ENCODE peak calls at places on chromosomes 11 and 22, in nine cellular contexts. L is H1, W is hepatocyte, P is GM23248, U is astrocyte, C is fibroblast of lung, Q is GM23338, O is mammary epithelial cell, M is PC-3. I is an unnamed sample.

GRCh38 chr11:79201637-79202347 is 239.0 kb downstream of the TENM4 start:
- DNase-seq in L (no peak), W (no peak), P (no peak), U (no peak), C (no peak), Q (no peak), O (peak; percentile 79), M (peak; percentile 13), I (no peak)

GRCh38 chr11:112248216-112248615 is 12.4 kb downstream of the PLET1 start:
- DNase-seq in L (no peak), W (no peak), P (peak; percentile 45), U (peak; percentile 92), C (peak; percentile 92), Q (no peak), O (peak; percentile 76), M (peak; percentile 86), I (no peak)

GRCh38 chr11:46666516-46666915 is 33.9 kb downstream of the ARHGAP1 start:
- DNase-seq in L (no peak), W (no peak), P (no peak), U (no peak), C (no peak), Q (no peak), O (no peak), M (no peak), I (no peak)

GRCh38 chr11:67120456-67120855 is 1.4 kb downstream of the KDM2A start:
- DNase-seq in L (no peak), W (no peak), P (peak; percentile 25), U (no peak), C (no peak), Q (no peak), O (no peak), M (no peak), I (no peak)

GRCh38 chr11:128424867-128425285 is 162.5 kb downstream of the ETS1 start:
- DNase-seq in L (no peak), W (peak; percentile 74), P (peak; percentile 63), U (no peak), C (peak; percentile 23), Q (no peak), O (no peak), M (no peak), I (no peak)

GRCh38 chr22:19420321-19420720 is 11.2 kb downstream of the HIRA start:
- DNase-seq in L (no peak), W (no peak), P (no peak), U (no peak), C (no peak), Q (no peak), O (no peak), M (no peak), I (no peak)

GRCh38 chr11:134393638-134394037 is 18.4 kb downstream of the B3GAT1 start:
- DNase-seq in L (no peak), W (peak; percentile 65), P (no peak), U (no peak), C (no peak), Q (peak; percentile 62), O (no peak), M (peak; percentile 6), I (no peak)

GRCh38 chr11:69217276-69218105 is 61.8 kb downstream of the SMIM38 start:
- DNase-seq in L (peak; percentile 19), W (no peak), P (no peak), U (no peak), C (no peak), Q (no peak), O (no peak), M (no peak), I (no peak)

GRCh38 chr11:79152511-79152910 is 288.3 kb downstream of the TENM4 start:
- DNase-seq in L (no peak), W (no peak), P (no peak), U (peak; percentile 49), C (peak; percentile 59), Q (no peak), O (no peak), M (no peak), I (no peak)

GRCh38 chr11:86524603-86525352 is 147.6 kb downstream of the ME3 start:
- DNase-seq in L (no peak), W (peak; percentile 44), P (peak; percentile 74), U (peak; percentile 77), C (peak; percentile 81), Q (no peak), O (peak; percentile 34), M (peak; percentile 50), I (peak; percentile 85)

GRCh38 chr11:132131051-132131450 is 760.6 kb downstream of the NTM start:
- DNase-seq in L (no peak), W (no peak), P (no peak), U (no peak), C (peak; percentile 15), Q (no peak), O (no peak), M (no peak), I (no peak)

GRCh38 chr11:70934999-70935768 is 317.2 kb downstream of the SHANK2 start:
- DNase-seq in L (no peak), W (no peak), P (peak; percentile 50), U (no peak), C (no peak), Q (no peak), O (peak; percentile 22), M (peak; percentile 73), I (no peak)

GRCh38 chr22:29268511-29269229 is 602 bp downstream of the EWSR1 start:
- DNase-seq in L (no peak), W (peak; percentile 78), P (peak; percentile 86), U (peak; percentile 47), C (peak; percentile 70), Q (peak; percentile 48), O (peak; percentile 26), M (peak; percentile 31), I (peak; percentile 68)

GRCh38 chr22:42591987-42592386 is 22.7 kb downstream of the POLDIP3 start:
- DNase-seq in L (no peak), W (no peak), P (no peak), U (no peak), C (no peak), Q (no peak), O (no peak), M (no peak), I (no peak)

GRCh38 chr11:64642418-64642735 is 51.4 kb downstream of the SLC22A12 start:
- DNase-seq in L (no peak), W (no peak), P (no peak), U (no peak), C (no peak), Q (no peak), O (no peak), M (no peak), I (no peak)

GRCh38 chr11:64643927-64644326 is 52.9 kb downstream of the SLC22A12 start:
- DNase-seq in L (no peak), W (no peak), P (no peak), U (no peak), C (no peak), Q (no peak), O (no peak), M (no peak), I (no peak)

GRCh38 chr11:64641596-64642417 is 50.8 kb downstream of the SLC22A12 start:
- DNase-seq in L (no peak), W (no peak), P (no peak), U (no peak), C (no peak), Q (no peak), O (no peak), M (no peak), I (no peak)

GRCh38 chr11:64643258-64643881 is 52.4 kb downstream of the SLC22A12 start:
- DNase-seq in L (peak; percentile 73), W (peak; percentile 55), P (peak; percentile 16), U (no peak), C (no peak), Q (peak; percentile 87), O (no peak), M (no peak), I (peak; percentile 61)

DNA sequence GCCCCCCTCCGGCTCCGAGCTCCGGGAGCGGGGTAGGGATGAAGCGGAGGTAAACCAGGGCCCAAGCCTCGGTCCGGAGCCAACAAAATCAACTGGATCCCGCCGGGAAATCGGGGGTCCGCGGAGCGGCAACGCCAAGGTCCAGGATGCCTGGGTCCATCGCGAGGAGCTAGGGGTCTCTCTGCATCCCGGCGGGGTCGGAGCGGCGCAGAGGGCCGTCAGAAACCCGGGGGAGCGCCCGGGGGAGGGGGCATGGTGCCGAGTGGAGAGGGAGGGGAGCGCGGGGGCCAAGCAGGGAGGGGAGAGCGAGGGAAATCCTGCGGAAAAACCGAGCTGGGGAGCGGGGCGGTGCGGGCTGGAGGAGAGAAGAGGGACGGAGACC is 51.8 kb downstream of the SLC22A12 start:
- DNase-seq in L (no peak), W (no peak), P (no peak), U (no peak), C (no peak), Q (no peak), O (no peak), M (no peak), I (no peak)
- TF ChIP-seq EZH2 in L (no peak), W (peak; percentile 91), P (peak; percentile 10), U (peak; percentile 98), C (peak; percentile 91), Q (peak; percentile 83), O (no peak), M (peak; percentile 43), I (peak; percentile 94)

GRCh38 chr11:95092549-95093324 is 3.1 kb downstream of the ENDOD1 start:
- DNase-seq in L (no peak), W (peak; percentile 76), P (peak; percentile 78), U (peak; percentile 63), C (peak; percentile 77), Q (peak; percentile 57), O (peak; percentile 73), M (peak; percentile 92), I (peak; percentile 40)
- H3K27ac ChIP-seq in L (no peak overlapping the region), W (peak overlapping the region; percentile 74), P (peak overlapping the region; percentile 38), U (peak overlapping the region; percentile 39), C (no peak overlapping the region), Q (no peak overlapping the region), O (no peak overlapping the region), M (peak overlapping the region; percentile 40), I (no peak overlapping the region)

GRCh38 chr22:23786752-23787599 is at the start of gene SMARCB1:
- DNase-seq in L (peak; percentile 95), W (peak; percentile 96), P (peak; percentile 99), U (peak; percentile 89), C (peak; percentile 92), Q (peak; percentile 97), O (peak; percentile 86), M (peak; percentile 84), I (peak; percentile 94)

GRCh38 chr22:23783496-23784167 is 3.1 kb upstream of the SMARCB1 start:
- DNase-seq in L (no peak), W (peak; percentile 7), P (no peak), U (no peak), C (no peak), Q (no peak), O (no peak), M (no peak), I (no peak)

GRCh38 chr22:23786261-23786710 is 480 bp upstream of the SMARCB1 start:
- DNase-seq in L (peak; percentile 57), W (no peak), P (no peak), U (no peak), C (no peak), Q (no peak), O (no peak), M (no peak), I (no peak)

GRCh38 chr22:23782649-23783048 is 4.1 kb upstream of the SMARCB1 start:
- DNase-seq in L (no peak), W (no peak), P (no peak), U (no peak), C (no peak), Q (no peak), O (no peak), M (no peak), I (no peak)

GRCh38 chr22:23784215-23784732 is 2.5 kb upstream of the SMARCB1 start:
- DNase-seq in L (no peak), W (peak; percentile 54), P (no peak), U (peak; percentile 68), C (peak; percentile 75), Q (no peak), O (peak; percentile 70), M (no peak), I (no peak)
- H3K4me1 ChIP-seq in L (peaks cover 3% of the 10 kb centered on the region), W (peaks cover 50% of the 10 kb centered on the region), P (peaks cover 26% of the 10 kb centered on the region), U (peaks cover 27% of the 10 kb centered on the region), C (peaks cover 7% of the 10 kb centered on the region), Q (peaks cover 23% of the 10 kb centered on the region), O (peaks cover 40% of the 10 kb centered on the region), M (peaks cover 23% of the 10 kb centered on the region), I (peaks cover 11% of the 10 kb centered on the region)

GRCh38 chr11:61555051-61555969 is 25.6 kb downstream of the SYT7 start:
- DNase-seq in L (peak; percentile 72), W (peak; percentile 60), P (peak; percentile 48), U (no peak), C (no peak), Q (peak; percentile 68), O (no peak), M (peak; percentile 44), I (peak; percentile 52)
- TF ChIP-seq EZH2 in L (no peak), W (peak; percentile 48), P (no peak), U (peak; percentile 87), C (peak; percentile 56), Q (no peak), O (no peak), M (no peak), I (peak; percentile 57)

I was measured in A673.